ENCODE peak calls at places on chromosomes 1 and 21, in seven cellular contexts. Q, B, H, E, M, Z and K are unnamed samples.

GRCh38 chr1:185894806-185895205 is 160.6 kb downstream of the HMCN1 start:
- DNase-seq in Q (no peak), B (peak), H (no peak), E (no peak), M (no peak), Z (no peak), K (peak)

GRCh38 chr1:23224721-23225648 is 7.7 kb upstream of the HTR1D start:
- DNase-seq in Q (peak), B (peak), H (no peak), E (no peak), M (no peak), Z (no peak), K (peak)

GRCh38 chr1:5892370-5892769 is 99.9 kb downstream of the NPHP4 start:
- DNase-seq in Q (no peak), B (no peak), H (no peak), E (no peak), M (no peak), Z (no peak), K (no peak)

GRCh38 chr1:204080163-204080903 is 7.4 kb downstream of the SOX13 start:
- DNase-seq in Q (peak), B (peak), H (peak), E (peak), M (peak), Z (peak), K (peak)

GRCh38 chr21:46515109-46515508 is 56.4 kb downstream of the DIP2A start:
- DNase-seq in Q (no peak), B (peak), H (no peak), E (no peak), M (no peak), Z (no peak), K (no peak)

GRCh38 chr21:44539991-44540666 is at the start of gene KRTAP10-1:
- DNase-seq in Q (no peak), B (no peak), H (no peak), E (no peak), M (no peak), Z (no peak), K (no peak)

GRCh38 chr1:17212487-17213121 is 7.7 kb downstream of the PADI1 start:
- DNase-seq in Q (peak), B (peak), H (no peak), E (peak), M (no peak), Z (no peak), K (peak)

GRCh38 chr1:27395441-27396195 is 3.2 kb downstream of the GPR3 start:
- DNase-seq in Q (peak), B (peak), H (peak), E (peak), M (peak), Z (peak), K (peak)

DNA sequence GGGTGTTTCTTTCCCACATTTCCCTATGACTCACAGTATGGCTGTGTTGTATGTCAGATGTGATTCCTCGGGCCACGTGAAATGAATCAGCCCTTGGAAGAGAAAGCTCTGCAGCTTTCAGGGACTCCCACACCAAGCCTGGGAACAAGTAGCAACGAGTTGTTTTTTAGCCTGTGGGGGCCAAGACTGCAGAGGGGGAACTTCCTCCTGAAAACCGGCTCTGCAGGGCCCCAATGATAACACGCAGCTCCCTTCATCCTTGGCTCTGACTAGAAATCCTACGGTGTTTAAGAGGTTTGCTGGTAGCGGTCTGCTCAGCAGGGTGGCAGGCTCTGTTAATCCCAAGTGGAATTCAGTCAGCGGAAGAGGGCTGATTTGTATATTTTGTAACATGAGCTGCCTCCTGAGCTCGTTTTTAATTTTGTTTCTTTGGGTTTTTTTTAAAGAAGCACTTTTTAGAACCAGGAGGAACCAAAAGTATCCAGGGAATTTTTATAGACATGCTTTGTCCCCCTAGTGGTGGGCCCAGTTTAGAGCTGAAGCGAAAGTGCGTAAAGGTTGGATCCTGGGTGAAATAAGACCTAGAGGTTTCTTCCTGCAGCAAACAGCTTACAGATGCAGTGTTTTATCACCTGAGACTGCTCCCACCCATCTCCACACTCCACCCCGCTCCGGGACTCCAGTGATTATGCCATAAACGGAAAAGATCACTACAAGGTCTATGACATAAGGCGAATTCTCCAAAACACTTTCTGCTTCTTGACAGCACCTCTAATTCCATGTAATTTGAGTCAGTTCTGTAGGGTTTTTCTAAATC is 48.8 kb downstream of the LAMC2 start:
- DNase-seq in Q (peak), B (peak), H (peak), E (peak), M (peak), Z (peak), K (peak)
- H4K8ac ChIP-seq in Q (no peak), B (peak), H (no peak), E (peak), M (no peak), Z (no peak), K (peak)

GRCh38 chr1:2041305-2041704 is 8.9 kb upstream of the PRKCZ start:
- DNase-seq in Q (no peak), B (no peak), H (no peak), E (no peak), M (no peak), Z (no peak), K (no peak)
- H4K8ac ChIP-seq in Q (no peak), B (no peak), H (no peak), E (no peak), M (no peak), Z (no peak), K (no peak)

GRCh38 chr1:171277534-171277933 is 29.2 kb downstream of the FMO1 start:
- DNase-seq in Q (no peak), B (no peak), H (no peak), E (no peak), M (no peak), Z (no peak), K (no peak)
- H4K8ac ChIP-seq in Q (no peak), B (no peak), H (no peak), E (no peak), M (no peak), Z (no peak), K (no peak)

GRCh38 chr1:9553736-9554144 is 14.5 kb downstream of the SLC25A33 start:
- DNase-seq in Q (no peak), B (no peak), H (no peak), E (no peak), M (no peak), Z (no peak), K (no peak)

GRCh38 chr1:9551984-9552383 is 12.7 kb downstream of the SLC25A33 start:
- DNase-seq in Q (no peak), B (no peak), H (no peak), E (no peak), M (no peak), Z (no peak), K (no peak)

GRCh38 chr1:9555942-9556341 is 16.7 kb downstream of the SLC25A33 start:
- DNase-seq in Q (no peak), B (no peak), H (no peak), E (no peak), M (no peak), Z (no peak), K (no peak)

GRCh38 chr1:9544926-9545325 is 5.7 kb downstream of the SLC25A33 start:
- DNase-seq in Q (no peak), B (no peak), H (no peak), E (no peak), M (no peak), Z (no peak), K (no peak)

DNA sequence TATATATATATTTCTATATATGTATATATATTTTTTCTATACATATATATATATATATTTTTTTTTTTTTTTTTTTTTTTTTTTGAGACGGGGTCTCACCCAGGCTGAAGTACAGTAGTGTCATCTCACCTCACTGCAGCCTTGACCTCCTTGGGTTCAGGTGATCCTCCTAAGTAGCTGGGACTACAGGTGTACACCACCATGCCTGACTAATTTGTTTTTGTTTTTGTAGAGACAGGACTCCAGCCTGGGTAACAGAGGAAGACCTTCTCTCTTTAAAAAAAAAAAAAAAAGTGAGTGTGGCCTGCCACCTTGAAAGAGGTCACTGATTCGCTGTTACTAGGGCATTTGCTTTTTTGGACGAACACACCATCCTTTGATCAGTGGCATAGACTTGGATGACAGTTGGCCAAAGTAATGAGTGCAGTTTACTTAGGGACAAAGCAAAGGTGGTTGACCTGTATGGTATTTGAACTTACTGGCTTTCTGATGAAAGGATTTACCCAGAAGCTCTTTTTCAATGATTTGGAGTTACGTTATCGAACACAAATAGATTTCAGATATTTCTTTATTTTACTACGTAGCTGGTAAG is 10.8 kb downstream of the SLC25A33 start:
- DNase-seq in Q (no peak), B (no peak), H (no peak), E (no peak), M (no peak), Z (no peak), K (no peak)
- H4K8ac ChIP-seq in Q (no peak), B (no peak), H (no peak), E (no peak), M (no peak), Z (no peak), K (no peak)

GRCh38 chr1:214125819-214126218 is 138.0 kb downstream of the PROX1 start:
- DNase-seq in Q (no peak), B (no peak), H (no peak), E (no peak), M (no peak), Z (no peak), K (no peak)
- H4K8ac ChIP-seq in Q (no peak), B (no peak), H (no peak), E (peak), M (no peak), Z (no peak), K (no peak)

DNA sequence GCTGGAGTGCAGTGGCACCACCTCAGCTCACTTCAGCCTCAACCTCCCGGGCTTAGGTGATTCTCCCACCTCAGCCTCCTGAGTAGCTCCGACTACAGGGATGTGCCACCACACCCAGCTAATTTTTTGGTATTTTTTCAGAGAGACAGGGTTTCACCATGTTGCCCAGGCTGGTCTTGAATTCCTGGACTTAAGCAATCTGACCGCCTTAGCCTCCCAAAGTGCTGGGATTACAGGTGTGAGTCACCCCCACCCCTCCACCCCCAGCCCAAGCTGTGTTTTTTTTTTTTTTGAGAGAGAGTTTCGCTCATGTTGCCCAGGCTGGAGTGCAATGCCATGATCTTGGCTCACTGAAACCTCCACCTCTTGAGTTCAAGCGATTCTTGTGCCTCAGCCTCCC is 75.4 kb downstream of the NKAIN1 start:
- DNase-seq in Q (no peak), B (no peak), H (no peak), E (peak), M (no peak), Z (no peak), K (no peak)
- H4K8ac ChIP-seq in Q (no peak), B (no peak), H (no peak), E (no peak), M (no peak), Z (no peak), K (no peak)

GRCh38 chr1:96424882-96425281 is 296.7 kb upstream of the PTBP2 start:
- DNase-seq in Q (no peak), B (peak), H (no peak), E (no peak), M (no peak), Z (no peak), K (no peak)

GRCh38 chr1:96425382-96426129 is 296.0 kb upstream of the PTBP2 start:
- DNase-seq in Q (no peak), B (no peak), H (no peak), E (no peak), M (no peak), Z (no peak), K (no peak)
- H4K8ac ChIP-seq in Q (no peak), B (no peak), H (no peak), E (no peak), M (no peak), Z (no peak), K (no peak)